ENCODE peak calls at places on chromosomes 16 and 17, in ten cellular contexts. One of them, this sample, is unnamed.

GRCh38 chr16:84924339-84925091 is 86.8 kb downstream of the ZDHHC7 start:
- DNase-seq in stomach: no peak
- DNase-seq in cardiac fibroblast: no peak
- DNase-seq in lower lobe of right lung: no peak
- DNase-seq in BJ: no peak
- DNase-seq in NB4: no peak
- DNase-seq in colonic mucosa: peak; percentile 63
- DNase-seq in HL-60: no peak
- DNase-seq in MM.1S: no peak
- DNase-seq in fibroblast of villous mesenchyme: peak; percentile 60
- DNase-seq in this sample: no peak

GRCh38 chr17:74337834-74338500 is 11.9 kb downstream of the KIF19 start:
- DNase-seq in stomach: no peak
- DNase-seq in cardiac fibroblast: no peak
- DNase-seq in lower lobe of right lung: no peak
- DNase-seq in BJ: no peak
- DNase-seq in NB4: no peak
- DNase-seq in colonic mucosa: no peak
- DNase-seq in HL-60: no peak
- DNase-seq in MM.1S: no peak
- DNase-seq in fibroblast of villous mesenchyme: no peak
- DNase-seq in this sample: no peak

GRCh38 chr17:79082311-79083190 is 7.9 kb downstream of the ENGASE start:
- DNase-seq in stomach: peak; percentile 63
- DNase-seq in cardiac fibroblast: peak; percentile 46
- DNase-seq in lower lobe of right lung: no peak
- DNase-seq in BJ: no peak
- DNase-seq in NB4: peak; percentile 49
- DNase-seq in colonic mucosa: peak; percentile 40
- DNase-seq in HL-60: peak; percentile 47
- DNase-seq in MM.1S: no peak
- DNase-seq in fibroblast of villous mesenchyme: peak; percentile 26
- DNase-seq in this sample: no peak

GRCh38 chr16:65722429-65722828 is 600.6 kb upstream of the CDH11 start:
- DNase-seq in stomach: no peak
- DNase-seq in cardiac fibroblast: no peak
- DNase-seq in lower lobe of right lung: no peak
- DNase-seq in BJ: no peak
- DNase-seq in NB4: no peak
- DNase-seq in colonic mucosa: no peak
- DNase-seq in HL-60: no peak
- DNase-seq in MM.1S: no peak
- DNase-seq in fibroblast of villous mesenchyme: no peak
- DNase-seq in this sample: no peak

GRCh38 chr17:9038380-9038779 is 17.1 kb downstream of the NTN1 start:
- DNase-seq in stomach: no peak
- DNase-seq in cardiac fibroblast: no peak
- DNase-seq in lower lobe of right lung: no peak
- DNase-seq in BJ: no peak
- DNase-seq in NB4: no peak
- DNase-seq in colonic mucosa: no peak
- DNase-seq in HL-60: no peak
- DNase-seq in MM.1S: no peak
- DNase-seq in fibroblast of villous mesenchyme: no peak
- DNase-seq in this sample: no peak

GRCh38 chr17:31357831-31358400 is 33.6 kb upstream of the RAB11FIP4 start:
- DNase-seq in stomach: no peak
- DNase-seq in cardiac fibroblast: peak; percentile 11
- DNase-seq in lower lobe of right lung: no peak
- DNase-seq in BJ: no peak
- DNase-seq in NB4: no peak
- DNase-seq in colonic mucosa: no peak
- DNase-seq in HL-60: no peak
- DNase-seq in MM.1S: no peak
- DNase-seq in fibroblast of villous mesenchyme: peak; percentile 61
- DNase-seq in this sample: no peak

GRCh38 chr16:84633622-84634021 is 14.7 kb upstream of the KLHL36 start:
- DNase-seq in stomach: peak; percentile 44
- DNase-seq in cardiac fibroblast: peak; percentile 67
- DNase-seq in lower lobe of right lung: peak; percentile 74
- DNase-seq in BJ: no peak
- DNase-seq in NB4: no peak
- DNase-seq in colonic mucosa: no peak
- DNase-seq in HL-60: no peak
- DNase-seq in MM.1S: no peak
- DNase-seq in fibroblast of villous mesenchyme: peak; percentile 72
- DNase-seq in this sample: peak; percentile 85

GRCh38 chr16:23164736-23165135 is 15.5 kb upstream of the USP31 start:
- DNase-seq in stomach: no peak
- DNase-seq in cardiac fibroblast: no peak
- DNase-seq in lower lobe of right lung: no peak
- DNase-seq in BJ: no peak
- DNase-seq in NB4: no peak
- DNase-seq in colonic mucosa: no peak
- DNase-seq in HL-60: no peak
- DNase-seq in MM.1S: no peak
- DNase-seq in fibroblast of villous mesenchyme: no peak
- DNase-seq in this sample: no peak

GRCh38 chr16:84024854-84025253 is 17.7 kb downstream of the SLC38A8 start:
- DNase-seq in stomach: no peak
- DNase-seq in cardiac fibroblast: peak; percentile 74
- DNase-seq in lower lobe of right lung: no peak
- DNase-seq in BJ: no peak
- DNase-seq in NB4: no peak
- DNase-seq in colonic mucosa: no peak
- DNase-seq in HL-60: no peak
- DNase-seq in MM.1S: no peak
- DNase-seq in fibroblast of villous mesenchyme: peak; percentile 45
- DNase-seq in this sample: no peak

GRCh38 chr17:2128011-2128410 is 73.1 kb downstream of the HIC1 start:
- DNase-seq in stomach: no peak
- DNase-seq in cardiac fibroblast: no peak
- DNase-seq in lower lobe of right lung: no peak
- DNase-seq in BJ: no peak
- DNase-seq in NB4: no peak
- DNase-seq in colonic mucosa: no peak
- DNase-seq in HL-60: no peak
- DNase-seq in MM.1S: no peak
- DNase-seq in fibroblast of villous mesenchyme: no peak
- DNase-seq in this sample: no peak

GRCh38 chr17:73645050-73645871 is 1.0 kb upstream of the SDK2 start:
- DNase-seq in stomach: peak; percentile 25
- DNase-seq in cardiac fibroblast: no peak
- DNase-seq in lower lobe of right lung: no peak
- DNase-seq in BJ: no peak
- DNase-seq in NB4: no peak
- DNase-seq in colonic mucosa: no peak
- DNase-seq in HL-60: peak; percentile 12
- DNase-seq in MM.1S: no peak
- DNase-seq in fibroblast of villous mesenchyme: peak; percentile 16
- DNase-seq in this sample: no peak

GRCh38 chr17:60089097-60089844 is 10.6 kb upstream of the HEATR6 start:
- DNase-seq in stomach: no peak
- DNase-seq in cardiac fibroblast: no peak
- DNase-seq in lower lobe of right lung: no peak
- DNase-seq in BJ: no peak
- DNase-seq in NB4: no peak
- DNase-seq in colonic mucosa: no peak
- DNase-seq in HL-60: no peak
- DNase-seq in MM.1S: no peak
- DNase-seq in fibroblast of villous mesenchyme: no peak
- DNase-seq in this sample: no peak

GRCh38 chr16:15829460-15829859 is 27.4 kb downstream of the MYH11 start:
- DNase-seq in stomach: peak; percentile 35
- DNase-seq in cardiac fibroblast: peak; percentile 29
- DNase-seq in lower lobe of right lung: peak; percentile 61
- DNase-seq in BJ: no peak
- DNase-seq in NB4: peak; percentile 28
- DNase-seq in colonic mucosa: peak; percentile 34
- DNase-seq in HL-60: peak; percentile 57
- DNase-seq in MM.1S: no peak
- DNase-seq in fibroblast of villous mesenchyme: peak; percentile 26
- DNase-seq in this sample: peak; percentile 95

GRCh38 chr17:246851-247421 is 65.5 kb upstream of the DOC2B start:
- DNase-seq in stomach: no peak
- DNase-seq in cardiac fibroblast: no peak
- DNase-seq in lower lobe of right lung: peak; percentile 39
- DNase-seq in BJ: no peak
- DNase-seq in NB4: no peak
- DNase-seq in colonic mucosa: no peak
- DNase-seq in HL-60: no peak
- DNase-seq in MM.1S: no peak
- DNase-seq in fibroblast of villous mesenchyme: no peak
- DNase-seq in this sample: no peak

GRCh38 chr17:691423-691822 is 23.2 kb downstream of the VPS53 start:
- DNase-seq in stomach: no peak
- DNase-seq in cardiac fibroblast: peak; percentile 81
- DNase-seq in lower lobe of right lung: no peak
- DNase-seq in BJ: peak; percentile 58
- DNase-seq in NB4: no peak
- DNase-seq in colonic mucosa: no peak
- DNase-seq in HL-60: no peak
- DNase-seq in MM.1S: no peak
- DNase-seq in fibroblast of villous mesenchyme: peak; percentile 52
- DNase-seq in this sample: no peak

DNA sequence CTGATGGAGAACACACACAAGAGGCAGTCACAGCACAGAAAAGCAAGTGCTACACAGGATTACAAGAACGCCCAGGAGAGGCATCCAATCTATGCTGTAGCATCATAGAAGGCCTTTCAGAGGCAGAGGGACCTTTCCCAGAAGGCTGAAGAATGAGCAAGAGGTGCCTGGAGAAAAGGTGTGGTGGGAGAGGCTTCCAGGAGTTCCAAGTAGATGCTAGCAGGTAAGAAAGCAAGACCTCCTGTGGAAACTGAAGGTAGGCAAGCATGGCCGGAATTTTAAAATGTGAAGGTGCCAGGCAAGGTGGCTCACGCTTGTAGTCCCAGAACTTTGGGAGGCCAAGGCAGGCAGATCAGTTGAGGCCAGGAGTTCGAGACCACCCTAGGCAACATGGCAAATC is 2.1 kb downstream of the ARHGAP17 start:
- DNase-seq in stomach: no peak
- DNase-seq in cardiac fibroblast: no peak
- DNase-seq in lower lobe of right lung: no peak
- DNase-seq in BJ: no peak
- DNase-seq in NB4: no peak
- DNase-seq in colonic mucosa: no peak
- DNase-seq in HL-60: no peak
- DNase-seq in MM.1S: no peak
- DNase-seq in fibroblast of villous mesenchyme: no peak
- DNase-seq in this sample: no peak
- H3K4me3 ChIP-seq in stomach: peak overlapping the region; percentile 78
- H3K4me3 ChIP-seq in cardiac fibroblast: no peak overlapping the region
- H3K4me3 ChIP-seq in lower lobe of right lung: peak overlapping the region; percentile 73
- H3K4me3 ChIP-seq in BJ: peak overlapping the region; percentile 15
- H3K4me3 ChIP-seq in NB4: no peak overlapping the region
- H3K4me3 ChIP-seq in colonic mucosa: peak overlapping the region; percentile 80
- H3K4me3 ChIP-seq in HL-60: peak overlapping the region; percentile 81
- H3K4me3 ChIP-seq in MM.1S: peak overlapping the region; percentile 45
- H3K4me3 ChIP-seq in fibroblast of villous mesenchyme: peak overlapping the region; percentile 92
- H3K4me3 ChIP-seq in this sample: peak overlapping the region; percentile 88

GRCh38 chr17:65956814-65957213 is 235.1 kb downstream of the CEP112 start:
- DNase-seq in stomach: no peak
- DNase-seq in cardiac fibroblast: peak; percentile 65
- DNase-seq in lower lobe of right lung: no peak
- DNase-seq in BJ: no peak
- DNase-seq in NB4: no peak
- DNase-seq in colonic mucosa: no peak
- DNase-seq in HL-60: no peak
- DNase-seq in MM.1S: no peak
- DNase-seq in fibroblast of villous mesenchyme: peak; percentile 36
- DNase-seq in this sample: no peak

GRCh38 chr17:65954148-65954449 is 237.8 kb downstream of the CEP112 start:
- DNase-seq in stomach: no peak
- DNase-seq in cardiac fibroblast: no peak
- DNase-seq in lower lobe of right lung: no peak
- DNase-seq in BJ: no peak
- DNase-seq in NB4: no peak
- DNase-seq in colonic mucosa: no peak
- DNase-seq in HL-60: no peak
- DNase-seq in MM.1S: no peak
- DNase-seq in fibroblast of villous mesenchyme: no peak
- DNase-seq in this sample: no peak

GRCh38 chr17:65953316-65954147 is 238.4 kb downstream of the CEP112 start:
- DNase-seq in stomach: no peak
- DNase-seq in cardiac fibroblast: no peak
- DNase-seq in lower lobe of right lung: no peak
- DNase-seq in BJ: no peak
- DNase-seq in NB4: no peak
- DNase-seq in colonic mucosa: no peak
- DNase-seq in HL-60: no peak
- DNase-seq in MM.1S: no peak
- DNase-seq in fibroblast of villous mesenchyme: no peak
- DNase-seq in this sample: no peak

DNA sequence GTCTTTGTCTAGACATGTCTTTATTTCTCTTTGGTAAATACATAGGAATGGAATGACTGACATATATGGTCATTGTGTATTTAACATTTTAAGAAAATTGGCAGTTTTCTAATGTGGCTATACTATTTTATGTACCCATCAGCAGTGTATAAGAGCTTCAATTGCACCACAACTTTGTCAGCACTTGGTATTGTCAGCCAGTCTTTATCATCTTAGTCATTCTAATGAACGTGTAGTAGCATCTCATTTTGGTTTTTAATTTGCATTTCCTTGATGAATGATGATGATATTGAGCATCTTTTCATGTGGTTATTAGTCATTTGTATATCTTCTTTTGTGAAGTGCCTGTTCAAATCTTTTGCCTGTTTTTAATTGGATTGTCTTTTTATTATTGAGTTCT is 239.3 kb downstream of the CEP112 start:
- DNase-seq in stomach: no peak
- DNase-seq in cardiac fibroblast: peak; percentile 18
- DNase-seq in lower lobe of right lung: no peak
- DNase-seq in BJ: no peak
- DNase-seq in NB4: no peak
- DNase-seq in colonic mucosa: no peak
- DNase-seq in HL-60: no peak
- DNase-seq in MM.1S: no peak
- DNase-seq in fibroblast of villous mesenchyme: no peak
- DNase-seq in this sample: no peak
- TF ChIP-seq CTCF in stomach: no peak
- TF ChIP-seq CTCF in cardiac fibroblast: no peak
- TF ChIP-seq CTCF in lower lobe of right lung: no peak
- TF ChIP-seq CTCF in BJ: no peak
- TF ChIP-seq CTCF in NB4: no peak
- TF ChIP-seq CTCF in colonic mucosa: no peak
- TF ChIP-seq CTCF in HL-60: no peak
- TF ChIP-seq CTCF in MM.1S: no peak
- TF ChIP-seq CTCF in fibroblast of villous mesenchyme: no peak
- TF ChIP-seq CTCF in this sample: no peak

GRCh38 chr17:44121997-44122824 is 1.2 kb downstream of the HDAC5 start:
- DNase-seq in stomach: no peak
- DNase-seq in cardiac fibroblast: no peak
- DNase-seq in lower lobe of right lung: no peak
- DNase-seq in BJ: no peak
- DNase-seq in NB4: peak; percentile 36
- DNase-seq in colonic mucosa: no peak
- DNase-seq in HL-60: no peak
- DNase-seq in MM.1S: no peak
- DNase-seq in fibroblast of villous mesenchyme: no peak
- DNase-seq in this sample: peak; percentile 73
- H3K4me3 ChIP-seq in stomach: peak overlapping the region; percentile 87
- H3K4me3 ChIP-seq in cardiac fibroblast: peak overlapping the region; percentile 99
- H3K4me3 ChIP-seq in lower lobe of right lung: peak overlapping the region; percentile 99
- H3K4me3 ChIP-seq in BJ: peak overlapping the region; percentile 95
- H3K4me3 ChIP-seq in NB4: peak overlapping the region; percentile 55
- H3K4me3 ChIP-seq in colonic mucosa: peak overlapping the region; percentile 84
- H3K4me3 ChIP-seq in HL-60: peak overlapping the region; percentile 81
- H3K4me3 ChIP-seq in MM.1S: peak overlapping the region; percentile 97
- H3K4me3 ChIP-seq in fibroblast of villous mesenchyme: peak overlapping the region; percentile 76
- H3K4me3 ChIP-seq in this sample: peak overlapping the region; percentile 76

GRCh38 chr17:76422860-76423259 is 30.1 kb downstream of the UBE2O start:
- DNase-seq in stomach: no peak
- DNase-seq in cardiac fibroblast: no peak
- DNase-seq in lower lobe of right lung: no peak
- DNase-seq in BJ: no peak
- DNase-seq in NB4: no peak
- DNase-seq in colonic mucosa: no peak
- DNase-seq in HL-60: no peak
- DNase-seq in MM.1S: no peak
- DNase-seq in fibroblast of villous mesenchyme: no peak
- DNase-seq in this sample: no peak
- TF ChIP-seq CTCF in stomach: no peak
- TF ChIP-seq CTCF in cardiac fibroblast: no peak
- TF ChIP-seq CTCF in lower lobe of right lung: no peak
- TF ChIP-seq CTCF in BJ: no peak
- TF ChIP-seq CTCF in NB4: no peak
- TF ChIP-seq CTCF in colonic mucosa: no peak
- TF ChIP-seq CTCF in HL-60: no peak
- TF ChIP-seq CTCF in MM.1S: no peak
- TF ChIP-seq CTCF in fibroblast of villous mesenchyme: no peak
- TF ChIP-seq CTCF in this sample: no peak

This sample was measured in coronary artery.